ENCODE peak calls at places on chromosomes 5 and 9, in nine cellular contexts. Q, S, P, N, E, T, I, O and C are unnamed samples.

GRCh38 chr5:74212336-74212735 is 428.2 kb downstream of the ENC1 start:
- DNase-seq in Q (no peak), S (peak; percentile 26), P (no peak), N (peak; percentile 42), E (peak; percentile 50), T (peak; percentile 46), I (peak; percentile 11), O (no peak), C (no peak)

GRCh38 chr9:84136119-84136868 is 155.7 kb downstream of the RMI1 start:
- DNase-seq in Q (no peak), S (peak; percentile 34), P (no peak), N (peak; percentile 72), E (peak; percentile 67), T (peak; percentile 54), I (peak; percentile 45), O (no peak), C (no peak)

GRCh38 chr9:16705121-16705604 is 165.3 kb downstream of the BNC2 start:
- DNase-seq in Q (no peak), S (peak; percentile 99), P (peak; percentile 86), N (peak; percentile 80), E (peak; percentile 100), T (peak; percentile 97), I (peak; percentile 66), O (peak; percentile 58), C (peak; percentile 64)

GRCh38 chr5:126676195-126676624 is 75.5 kb downstream of the PHAX start:
- DNase-seq in Q (peak; percentile 87), S (peak; percentile 65), P (peak; percentile 31), N (peak; percentile 90), E (peak; percentile 69), T (peak; percentile 68), I (peak; percentile 69), O (peak; percentile 46), C (peak; percentile 62)

GRCh38 chr9:33331411-33331891 is 41.1 kb downstream of the NFX1 start:
- DNase-seq in Q (no peak), S (peak; percentile 31), P (no peak), N (no peak), E (peak; percentile 59), T (no peak), I (no peak), O (no peak), C (no peak)

GRCh38 chr5:31361234-31361633 is 167.7 kb downstream of the CDH6 start:
- DNase-seq in Q (no peak), S (peak; percentile 54), P (no peak), N (no peak), E (peak; percentile 91), T (peak; percentile 65), I (no peak), O (no peak), C (no peak)

GRCh38 chr9:70439991-70440706 is 25.7 kb upstream of the KLF9 start:
- DNase-seq in Q (no peak), S (peak; percentile 22), P (no peak), N (peak; percentile 7), E (peak; percentile 70), T (no peak), I (no peak), O (no peak), C (no peak)

GRCh38 chr5:73709536-73710129 is 83.6 kb downstream of the ARHGEF28 start:
- DNase-seq in Q (no peak), S (no peak), P (no peak), N (peak; percentile 10), E (peak; percentile 44), T (no peak), I (no peak), O (no peak), C (no peak)

GRCh38 chr5:159163027-159163699 is 46.2 kb downstream of the RNF145 start:
- DNase-seq in Q (no peak), S (no peak), P (no peak), N (peak; percentile 78), E (peak; percentile 94), T (no peak), I (no peak), O (no peak), C (no peak)

GRCh38 chr9:137786511-137786920 is 91.1 kb upstream of the CACNA1B start:
- DNase-seq in Q (no peak), S (peak; percentile 5), P (no peak), N (no peak), E (peak; percentile 68), T (peak; percentile 3), I (no peak), O (no peak), C (no peak)

DNA sequence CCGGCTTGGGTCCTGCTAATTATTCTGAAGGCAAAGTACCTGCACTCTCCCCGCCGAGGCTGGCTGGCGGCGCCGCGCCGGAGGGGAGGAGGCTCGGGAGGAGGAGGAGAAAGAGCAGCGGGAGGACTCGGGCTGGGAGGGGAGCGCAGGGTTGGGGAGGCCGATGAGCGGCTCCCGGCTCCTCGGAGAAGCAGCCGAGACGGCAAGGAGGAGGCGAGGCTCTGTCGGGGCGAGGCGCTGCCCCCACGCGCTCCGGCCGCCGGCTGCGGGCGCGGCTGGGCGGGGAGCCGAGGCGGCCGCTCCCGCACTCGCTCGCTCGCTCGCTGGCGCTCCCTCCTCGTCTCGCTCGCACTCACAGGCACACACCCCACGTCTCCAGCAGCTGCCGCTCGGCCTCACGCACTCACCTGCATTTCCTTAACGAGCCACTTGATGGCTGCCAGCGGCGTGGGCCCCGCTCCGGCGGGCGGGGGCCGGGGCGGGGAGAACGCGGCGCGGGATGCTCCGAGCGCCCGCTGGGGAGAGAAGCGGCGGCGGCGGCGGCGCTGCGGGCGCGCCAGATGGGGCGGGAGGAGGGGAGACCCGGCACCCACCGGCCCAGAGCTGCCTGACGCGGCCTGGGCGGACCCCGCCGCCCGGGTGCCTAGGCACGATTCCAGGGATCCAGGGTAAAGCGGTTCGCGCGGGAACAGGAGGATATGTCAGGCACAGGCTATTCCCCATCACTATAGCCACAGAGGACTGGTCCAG is at the start of gene PTPRD:
- DNase-seq in Q (peak; percentile 71), S (peak; percentile 15), P (no peak), N (peak; percentile 23), E (peak; percentile 16), T (peak; percentile 32), I (peak; percentile 12), O (peak; percentile 43), C (peak; percentile 44)
- TF ChIP-seq CTCF in Q (no peak), S (no peak), P (no peak), N (peak; percentile 17), E (no peak), T (no peak), I (no peak), O (peak; percentile 63), C (no peak)

DNA sequence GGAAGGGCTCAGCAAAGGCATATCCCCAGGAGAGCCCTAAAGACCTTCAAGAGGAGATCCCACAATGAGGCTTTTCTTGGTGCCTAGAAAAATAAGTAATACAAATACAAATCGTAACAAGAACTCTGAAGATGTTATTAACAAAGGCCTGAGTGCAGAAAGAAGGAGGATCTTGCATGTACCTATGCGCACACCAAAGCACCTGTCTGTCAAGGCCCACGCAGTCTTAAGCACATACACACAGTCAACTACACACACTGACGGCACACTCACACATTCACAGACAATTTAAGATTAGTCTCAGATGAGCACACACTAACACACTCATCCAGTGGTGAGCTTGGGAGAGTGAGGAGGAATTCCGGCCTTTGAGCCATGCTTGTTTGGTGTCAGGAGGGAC is 38.5 kb downstream of the JADE2 start:
- DNase-seq in Q (no peak), S (no peak), P (no peak), N (no peak), E (no peak), T (no peak), I (no peak), O (no peak), C (no peak)
- TF ChIP-seq CTCF in Q (no peak), S (no peak), P (no peak), N (no peak), E (no peak), T (no peak), I (no peak), O (no peak), C (no peak)

GRCh38 chr9:122005597-122005996 is 87.5 kb downstream of the TTLL11 start:
- DNase-seq in Q (no peak), S (peak; percentile 39), P (no peak), N (peak; percentile 60), E (no peak), T (peak; percentile 40), I (no peak), O (no peak), C (no peak)
- TF ChIP-seq CTCF in Q (no peak), S (peak; percentile 58), P (no peak), N (peak; percentile 42), E (peak; percentile 55), T (peak; percentile 54), I (peak; percentile 24), O (peak; percentile 48), C (no peak)

GRCh38 chr9:124321416-124321815 is 63.7 kb downstream of the NEK6 start:
- DNase-seq in Q (no peak), S (no peak), P (no peak), N (no peak), E (no peak), T (no peak), I (no peak), O (no peak), C (no peak)

GRCh38 chr9:124322618-124323432 is 65.1 kb downstream of the NEK6 start:
- DNase-seq in Q (no peak), S (peak; percentile 62), P (no peak), N (no peak), E (peak; percentile 16), T (peak; percentile 78), I (no peak), O (no peak), C (no peak)

GRCh38 chr9:124323904-124324303 is 66.2 kb downstream of the NEK6 start:
- DNase-seq in Q (no peak), S (no peak), P (no peak), N (no peak), E (no peak), T (no peak), I (no peak), O (no peak), C (no peak)

GRCh38 chr9:124321935-124322334 is 64.2 kb downstream of the NEK6 start:
- DNase-seq in Q (no peak), S (no peak), P (no peak), N (no peak), E (no peak), T (no peak), I (no peak), O (no peak), C (no peak)

DNA sequence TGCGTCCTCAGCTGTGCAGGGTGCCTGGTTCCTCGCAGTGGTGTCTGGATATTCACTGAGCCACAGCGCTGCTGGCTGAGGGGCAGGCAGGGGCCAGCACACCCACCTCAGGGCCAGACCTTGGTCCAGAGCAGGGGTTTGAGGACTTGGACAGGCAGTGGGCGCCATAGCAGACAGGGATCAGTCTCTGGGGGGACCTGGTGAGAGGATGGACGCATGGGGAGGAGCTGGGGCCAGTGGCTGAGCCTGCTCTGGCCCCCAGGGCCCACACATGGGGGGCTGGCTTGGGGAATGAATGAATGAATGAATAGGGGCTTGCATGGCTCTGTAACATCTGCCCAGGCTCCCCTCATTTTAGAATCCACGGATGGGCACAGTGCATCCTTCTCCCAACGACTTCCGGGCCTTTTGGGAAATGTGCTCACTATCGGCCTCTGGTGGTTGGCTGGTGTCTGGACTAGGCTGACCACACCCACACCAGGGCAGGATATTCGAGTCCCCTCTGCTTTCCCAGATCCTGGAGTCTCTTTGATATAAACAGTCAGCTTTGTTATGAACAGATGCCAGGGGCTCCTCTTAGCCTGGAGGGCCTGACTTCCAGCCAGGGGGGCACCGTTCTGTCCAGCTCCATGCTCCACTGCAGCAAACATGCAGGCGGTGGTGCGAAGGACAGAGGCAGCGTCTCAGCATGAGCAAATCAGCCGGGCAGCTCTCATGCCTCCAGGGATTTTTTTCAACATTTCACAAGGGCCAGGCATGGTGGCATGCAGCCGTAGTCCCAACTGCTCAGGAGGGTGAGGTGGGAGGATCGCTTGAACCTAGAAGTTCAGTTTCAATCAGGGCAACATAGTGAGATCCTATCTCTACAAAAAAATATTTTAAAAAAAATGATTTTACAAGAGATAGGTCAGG is 62.6 kb downstream of the NEK6 start:
- DNase-seq in Q (peak; percentile 73), S (peak; percentile 76), P (peak; percentile 67), N (peak; percentile 69), E (peak; percentile 66), T (peak; percentile 74), I (peak; percentile 75), O (peak; percentile 81), C (peak; percentile 84)
- TF ChIP-seq CTCF in Q (peak; percentile 61), S (peak; percentile 95), P (peak; percentile 83), N (peak; percentile 82), E (peak; percentile 94), T (peak; percentile 97), I (peak; percentile 80), O (peak; percentile 83), C (peak; percentile 85)